ENCODE peak calls at places on chromosome 10, in six cellular contexts. B is astrocyte of the spinal cord; K is HFF-Myc; U is CD8-positive, alpha-beta T cell; C is body of pancreas; H is esophagus squamous epithelium. Z is an unnamed sample.

GRCh38 chr10:123614888-123615287 is 51.3 kb upstream of the GPR26 start:
- DNase-seq in B (peak), K (peak), U (peak), C (peak), H (no peak), Z (peak)

GRCh38 chr10:19931886-19932285 is 115.7 kb downstream of the PLXDC2 start:
- DNase-seq in B (no peak), K (no peak), U (no peak), C (no peak), H (no peak), Z (no peak)

GRCh38 chr10:116039604-116040003 is 233.4 kb downstream of the GFRA1 start:
- DNase-seq in B (no peak), K (no peak), U (no peak), C (no peak), H (no peak), Z (no peak)

GRCh38 chr10:110487411-110488123 is 10.1 kb upstream of the DUSP5 start:
- DNase-seq in B (no peak), K (no peak), U (no peak), C (no peak), H (no peak), Z (no peak)

GRCh38 chr10:21169271-21169670 is 272.2 kb upstream of the NEBL start:
- DNase-seq in B (no peak), K (no peak), U (no peak), C (no peak), H (no peak), Z (no peak)

GRCh38 chr10:103685880-103686669 is 169.3 kb downstream of the SH3PXD2A start:
- DNase-seq in B (peak), K (no peak), U (peak), C (peak), H (no peak), Z (peak)

GRCh38 chr10:69789164-69789576 is 12.5 kb upstream of the COL13A1 start:
- DNase-seq in B (peak), K (no peak), U (no peak), C (no peak), H (no peak), Z (no peak)

GRCh38 chr10:78341953-78342614 is 308.4 kb downstream of the RPS24 start:
- DNase-seq in B (no peak), K (no peak), U (no peak), C (no peak), H (no peak), Z (peak)

GRCh38 chr10:102402512-102402896 is 7.0 kb downstream of the NFKB2 start:
- DNase-seq in B (no peak), K (no peak), U (no peak), C (no peak), H (no peak), Z (no peak)

GRCh38 chr10:49534670-49535381 is 4.1 kb downstream of the ERCC6 start:
- DNase-seq in B (peak), K (peak), U (no peak), C (no peak), H (no peak), Z (no peak)

GRCh38 chr10:125162181-125162906 is 2.0 kb upstream of the CTBP2 start:
- DNase-seq in B (no peak), K (no peak), U (no peak), C (peak), H (no peak), Z (peak)
- H3K4me3 ChIP-seq in B (peak), K (peak), U (no peak), C (no peak), H (peak), Z (peak)

DNA sequence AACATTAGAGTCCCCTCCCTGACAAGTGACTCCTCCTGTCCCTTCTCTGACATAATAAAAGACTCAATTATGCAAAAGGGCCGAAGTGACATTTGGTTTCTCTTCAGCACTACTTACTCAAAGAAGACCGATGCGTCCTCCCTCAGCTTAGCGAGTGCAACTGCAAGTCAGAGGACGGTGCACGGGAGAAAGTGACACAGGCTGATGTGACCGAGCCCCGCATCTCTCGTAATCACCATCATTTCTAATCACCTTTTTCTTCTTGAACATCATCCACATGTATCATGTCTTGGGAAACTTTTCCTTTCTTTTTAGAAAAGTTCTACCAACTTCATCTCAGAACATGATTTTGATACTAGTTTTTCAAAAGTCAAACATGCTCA is 155.6 kb downstream of the TCERG1L start:
- DNase-seq in B (no peak), K (no peak), U (no peak), C (no peak), H (no peak), Z (peak)
- TF ChIP-seq CTCF in B (no peak), K (no peak), U (no peak), C (no peak), H (no peak), Z (no peak)

GRCh38 chr10:72812415-72812797 is 81.1 kb upstream of the OIT3 start:
- DNase-seq in B (no peak), K (no peak), U (no peak), C (no peak), H (no peak), Z (no peak)
- H3K4me3 ChIP-seq in B (no peak), K (no peak), U (no peak), C (no peak), H (no peak), Z (no peak)

GRCh38 chr10:5462841-5463293 is 36.5 kb downstream of the CALML5 start:
- DNase-seq in B (no peak), K (no peak), U (no peak), C (no peak), H (no peak), Z (no peak)
- TF ChIP-seq CTCF in B (no peak), K (no peak), U (no peak), C (no peak), H (no peak), Z (no peak)

GRCh38 chr10:26858707-26859034 is 2.1 kb downstream of the ABI1 start:
- DNase-seq in B (no peak), K (no peak), U (no peak), C (no peak), H (no peak), Z (no peak)

GRCh38 chr10:26860026-26860541 is 674 bp downstream of the ABI1 start:
- DNase-seq in B (peak), K (peak), U (peak), C (peak), H (peak), Z (peak)

GRCh38 chr10:26860542-26861325 is at the start of gene ABI1:
- DNase-seq in B (peak), K (peak), U (peak), C (peak), H (peak), Z (peak)

GRCh38 chr10:26859241-26860025 is 1.3 kb downstream of the ABI1 start:
- DNase-seq in B (peak), K (no peak), U (no peak), C (no peak), H (no peak), Z (no peak)

GRCh38 chr10:26857991-26858706 is 2.6 kb downstream of the ABI1 start:
- DNase-seq in B (no peak), K (peak), U (no peak), C (no peak), H (no peak), Z (no peak)
- H3K4me3 ChIP-seq in B (no peak), K (peak), U (no peak), C (no peak), H (peak), Z (no peak)

Z was measured in upper lobe of right lung.